ENCODE peak calls at places on chromosomes 2 and 18, in five cellular contexts. H is astrocyte, T is GM12878, Z is fibroblast of lung, J is MM.1S. S is an unnamed sample.

GRCh38 chr2:106138904-106139574 is 55.1 kb downstream of the UXS1 start:
- DNase-seq in H (no peak), T (no peak), Z (no peak), J (no peak), S (no peak)

GRCh38 chr18:11047817-11048216 is 101.6 kb downstream of the PIEZO2 start:
- DNase-seq in H (no peak), T (no peak), Z (no peak), J (no peak), S (no peak)

GRCh38 chr18:2920546-2921343 is 73.9 kb downstream of the EMILIN2 start:
- DNase-seq in H (no peak), T (no peak), Z (no peak), J (no peak), S (no peak)

GRCh38 chr2:30127016-30127893 is 19.6 kb upstream of the YPEL5 start:
- DNase-seq in H (peak; percentile 34), T (no peak), Z (peak; percentile 25), J (no peak), S (no peak)

GRCh38 chr2:98458207-98458606 is 13.5 kb downstream of the INPP4A start:
- DNase-seq in H (no peak), T (no peak), Z (no peak), J (peak; percentile 5), S (no peak)

GRCh38 chr2:234249873-234250272 is 199.4 kb downstream of the SPP2 start:
- DNase-seq in H (peak; percentile 91), T (no peak), Z (peak; percentile 27), J (no peak), S (peak; percentile 11)

GRCh38 chr2:240797500-240797895 is 22.5 kb downstream of the KIF1A start:
- DNase-seq in H (no peak), T (no peak), Z (no peak), J (no peak), S (no peak)

GRCh38 chr2:152465541-152465940 is 130.6 kb downstream of the FMNL2 start:
- DNase-seq in H (no peak), T (no peak), Z (no peak), J (no peak), S (no peak)

GRCh38 chr2:174051741-174052638 is 86.8 kb upstream of the SP3 start:
- DNase-seq in H (peak; percentile 75), T (no peak), Z (peak; percentile 73), J (no peak), S (peak; percentile 46)

GRCh38 chr2:232418466-232419244 is 12.0 kb downstream of the ALPG start:
- DNase-seq in H (peak; percentile 42), T (no peak), Z (peak; percentile 5), J (no peak), S (peak; percentile 66)

GRCh38 chr2:238016526-238016925 is 44.3 kb upstream of the SCLY start:
- DNase-seq in H (no peak), T (no peak), Z (no peak), J (no peak), S (no peak)

GRCh38 chr2:168848220-168848619 is 42.0 kb downstream of the SPC25 start:
- DNase-seq in H (no peak), T (no peak), Z (no peak), J (no peak), S (peak; percentile 9)

GRCh38 chr2:120346667-120347358 is 877 bp downstream of the INHBB start:
- DNase-seq in H (peak; percentile 34), T (no peak), Z (peak; percentile 47), J (no peak), S (peak; percentile 62)

GRCh38 chr18:2536493-2536892 is 34.8 kb downstream of the METTL4 start:
- DNase-seq in H (peak; percentile 81), T (no peak), Z (peak; percentile 46), J (no peak), S (no peak)

GRCh38 chr2:191167766-191168165 is 17.0 kb upstream of the STAT4 start:
- DNase-seq in H (peak; percentile 79), T (no peak), Z (peak; percentile 95), J (no peak), S (no peak)

GRCh38 chr2:207284556-207285450 is 119.1 kb upstream of the KLF7 start:
- DNase-seq in H (no peak), T (no peak), Z (no peak), J (no peak), S (no peak)

GRCh38 chr2:62794791-62795190 is 89.3 kb downstream of the EHBP1 start:
- DNase-seq in H (peak; percentile 76), T (no peak), Z (peak; percentile 67), J (no peak), S (no peak)

GRCh38 chr2:46814160-46814559 is 101.4 kb downstream of the MCFD2 start:
- DNase-seq in H (peak; percentile 97), T (no peak), Z (peak; percentile 85), J (no peak), S (no peak)

GRCh38 chr2:238921259-238921658 is 73.4 kb downstream of the TWIST2 start:
- DNase-seq in H (no peak), T (no peak), Z (no peak), J (no peak), S (no peak)

GRCh38 chr18:21230436-21230835 is 11.6 kb upstream of the GREB1L start:
- DNase-seq in H (peak; percentile 25), T (no peak), Z (no peak), J (no peak), S (no peak)

GRCh38 chr2:108212671-108213070 is 27.1 kb upstream of the SULT1C3 start:
- DNase-seq in H (no peak), T (no peak), Z (no peak), J (no peak), S (no peak)

GRCh38 chr2:128177315-128177714 is 86.3 kb downstream of the UGGT1 start:
- DNase-seq in H (no peak), T (no peak), Z (no peak), J (no peak), S (no peak)

GRCh38 chr2:221085936-221086335 is 486.2 kb downstream of the EPHA4 start:
- DNase-seq in H (no peak), T (no peak), Z (no peak), J (no peak), S (no peak)

GRCh38 chr18:68150976-68151375 is 563.9 kb downstream of the TMX3 start:
- DNase-seq in H (no peak), T (no peak), Z (no peak), J (no peak), S (no peak)

GRCh38 chr18:50038448-50038847 is 156.5 kb downstream of the MYO5B start:
- DNase-seq in H (no peak), T (no peak), Z (no peak), J (no peak), S (no peak)

GRCh38 chr2:222670191-222671038 is 1.0 kb upstream of the MOGAT1 start:
- DNase-seq in H (no peak), T (no peak), Z (no peak), J (no peak), S (no peak)

GRCh38 chr2:222671259-222672067 is at the start of gene MOGAT1:
- DNase-seq in H (no peak), T (no peak), Z (peak; percentile 8), J (no peak), S (peak; percentile 77)

GRCh38 chr2:222672068-222672401 is 577 bp downstream of the MOGAT1 start:
- DNase-seq in H (no peak), T (no peak), Z (no peak), J (no peak), S (no peak)

GRCh38 chr2:222668755-222669154 is 2.7 kb upstream of the MOGAT1 start:
- DNase-seq in H (no peak), T (no peak), Z (no peak), J (no peak), S (no peak)

GRCh38 chr2:222669353-222669752 is 2.1 kb upstream of the MOGAT1 start:
- DNase-seq in H (no peak), T (no peak), Z (no peak), J (no peak), S (no peak)
- TF ChIP-seq EZH2 in H (no peak), T (no peak), Z (no peak), J (no peak), S (no peak)

DNA sequence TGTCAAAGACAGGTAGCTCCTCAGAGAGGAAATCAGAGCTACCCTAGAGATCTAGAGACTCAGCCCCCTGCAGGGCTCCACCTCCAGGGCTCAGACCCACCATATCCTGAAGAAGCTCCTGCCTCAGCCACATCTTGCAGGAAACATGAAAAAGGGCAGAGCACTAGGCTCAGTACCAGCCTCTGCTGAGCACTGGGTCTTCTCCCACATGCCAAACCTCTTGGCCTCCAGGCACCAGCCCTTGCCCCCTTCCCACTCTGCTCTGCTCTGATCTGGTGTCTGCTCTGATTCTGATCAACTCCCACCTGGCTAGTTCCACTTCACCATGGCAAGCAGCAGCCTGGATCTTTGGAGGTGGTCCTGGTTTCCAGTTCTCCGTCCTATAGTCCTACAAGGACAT is 114.3 kb upstream of the SLC66A3 start:
- DNase-seq in H (no peak), T (no peak), Z (no peak), J (no peak), S (no peak)
- H3K4me2 ChIP-seq in H (no peak overlapping the region), T (no peak overlapping the region), Z (no peak overlapping the region), J (no peak overlapping the region), S (no peak overlapping the region)

GRCh38 chr2:161417428-161418274 is 1.6 kb downstream of the TBR1 start:
- DNase-seq in H (no peak), T (no peak), Z (no peak), J (no peak), S (peak; percentile 23)
- TF ChIP-seq EZH2 in H (peak; percentile 24), T (no peak), Z (peak; percentile 8), J (no peak), S (peak; percentile 88)

GRCh38 chr2:72828840-72829507 is 3.1 kb upstream of the EXOC6B start:
- DNase-seq in H (peak; percentile 63), T (no peak), Z (peak; percentile 31), J (peak; percentile 7), S (no peak)
- H3K4me2 ChIP-seq in H (no peak overlapping the region), T (no peak overlapping the region), Z (peak overlapping the region; percentile 28), J (no peak overlapping the region), S (no peak overlapping the region)

GRCh38 chr2:236239276-236240065 is 24.7 kb downstream of the ASB18 start:
- DNase-seq in H (no peak), T (no peak), Z (no peak), J (no peak), S (no peak)

GRCh38 chr2:236238756-236239155 is 25.4 kb downstream of the ASB18 start:
- DNase-seq in H (no peak), T (no peak), Z (no peak), J (no peak), S (peak; percentile 31)

GRCh38 chr2:236236559-236237450 is 27.4 kb downstream of the ASB18 start:
- DNase-seq in H (no peak), T (no peak), Z (no peak), J (no peak), S (peak; percentile 33)

GRCh38 chr2:236240228-236240990 is 23.8 kb downstream of the ASB18 start:
- DNase-seq in H (peak; percentile 51), T (no peak), Z (no peak), J (no peak), S (peak; percentile 21)

GRCh38 chr2:236237468-236238190 is 26.6 kb downstream of the ASB18 start:
- DNase-seq in H (no peak), T (no peak), Z (no peak), J (no peak), S (peak; percentile 54)
- TF ChIP-seq EZH2 in H (peak; percentile 73), T (no peak), Z (no peak), J (no peak), S (no peak)

S was measured in neural progenitor cell.